ENCODE peak calls at places on chromosomes 12 and 14, in six cellular contexts. One of them, this sample, is unnamed.
A peak's percentile ranks its signal among the peaks of the same experiment; 100 is the strongest.

GRCh38 chr12:112992541-112993398 is 14.5 kb downstream of the OAS2 start:
- DNase-seq in tibial nerve: peak; percentile 18
- DNase-seq in glutamatergic neuron: peak; percentile 71
- DNase-seq in GM23338: peak; percentile 84
- DNase-seq in esophagus squamous epithelium: no peak
- DNase-seq in thoracic aorta: no peak
- DNase-seq in this sample: peak; percentile 15

GRCh38 chr12:122203968-122204828 is 689 bp downstream of the B3GNT4 start:
- DNase-seq in tibial nerve: no peak
- DNase-seq in glutamatergic neuron: peak; percentile 54
- DNase-seq in GM23338: peak; percentile 48
- DNase-seq in esophagus squamous epithelium: no peak
- DNase-seq in thoracic aorta: no peak
- DNase-seq in this sample: no peak

GRCh38 chr12:19035552-19035951 is 94.0 kb upstream of the PLEKHA5 start:
- DNase-seq in tibial nerve: no peak
- DNase-seq in glutamatergic neuron: no peak
- DNase-seq in GM23338: no peak
- DNase-seq in esophagus squamous epithelium: no peak
- DNase-seq in thoracic aorta: no peak
- DNase-seq in this sample: no peak

GRCh38 chr12:59088673-59089072 is 168.4 kb upstream of the LRIG3 start:
- DNase-seq in tibial nerve: no peak
- DNase-seq in glutamatergic neuron: no peak
- DNase-seq in GM23338: peak; percentile 20
- DNase-seq in esophagus squamous epithelium: no peak
- DNase-seq in thoracic aorta: no peak
- DNase-seq in this sample: no peak

GRCh38 chr12:12327802-12328201 is 22.2 kb downstream of the MANSC1 start:
- DNase-seq in tibial nerve: no peak
- DNase-seq in glutamatergic neuron: no peak
- DNase-seq in GM23338: peak; percentile 88
- DNase-seq in esophagus squamous epithelium: no peak
- DNase-seq in thoracic aorta: no peak
- DNase-seq in this sample: no peak

GRCh38 chr12:20132818-20133217 is 235.5 kb upstream of the PDE3A start:
- DNase-seq in tibial nerve: no peak
- DNase-seq in glutamatergic neuron: no peak
- DNase-seq in GM23338: peak; percentile 8
- DNase-seq in esophagus squamous epithelium: no peak
- DNase-seq in thoracic aorta: no peak
- DNase-seq in this sample: no peak

GRCh38 chr14:92121670-92122350 is at the start of the genes CPSF2 and NDUFB1:
- DNase-seq in tibial nerve: peak; percentile 52
- DNase-seq in glutamatergic neuron: peak; percentile 88
- DNase-seq in GM23338: peak; percentile 88
- DNase-seq in esophagus squamous epithelium: peak; percentile 43
- DNase-seq in thoracic aorta: peak; percentile 31
- DNase-seq in this sample: peak; percentile 66

GRCh38 chr12:48105321-48105866 is 485 bp downstream of the SENP1 start:
- DNase-seq in tibial nerve: no peak
- DNase-seq in glutamatergic neuron: no peak
- DNase-seq in GM23338: peak; percentile 19
- DNase-seq in esophagus squamous epithelium: no peak
- DNase-seq in thoracic aorta: no peak
- DNase-seq in this sample: no peak

GRCh38 chr14:102786758-102787157 is 9.5 kb downstream of the TRAF3 start:
- DNase-seq in tibial nerve: no peak
- DNase-seq in glutamatergic neuron: no peak
- DNase-seq in GM23338: no peak
- DNase-seq in esophagus squamous epithelium: no peak
- DNase-seq in thoracic aorta: no peak
- DNase-seq in this sample: no peak

GRCh38 chr12:3236345-3237153 is 159.4 kb downstream of the TSPAN9 start:
- DNase-seq in tibial nerve: no peak
- DNase-seq in glutamatergic neuron: no peak
- DNase-seq in GM23338: peak; percentile 74
- DNase-seq in esophagus squamous epithelium: no peak
- DNase-seq in thoracic aorta: no peak
- DNase-seq in this sample: no peak

GRCh38 chr12:46404225-46404631 is 31.7 kb upstream of the SLC38A2 start:
- DNase-seq in tibial nerve: no peak
- DNase-seq in glutamatergic neuron: no peak
- DNase-seq in GM23338: no peak
- DNase-seq in esophagus squamous epithelium: no peak
- DNase-seq in thoracic aorta: no peak
- DNase-seq in this sample: no peak

GRCh38 chr12:95323204-95323603 is 105.6 kb downstream of the VEZT start:
- DNase-seq in tibial nerve: no peak
- DNase-seq in glutamatergic neuron: no peak
- DNase-seq in GM23338: no peak
- DNase-seq in esophagus squamous epithelium: no peak
- DNase-seq in thoracic aorta: no peak
- DNase-seq in this sample: no peak

GRCh38 chr14:72830786-72831583 is 62.9 kb downstream of the DPF3 start:
- DNase-seq in tibial nerve: no peak
- DNase-seq in glutamatergic neuron: no peak
- DNase-seq in GM23338: peak; percentile 58
- DNase-seq in esophagus squamous epithelium: no peak
- DNase-seq in thoracic aorta: no peak
- DNase-seq in this sample: no peak

GRCh38 chr14:100372357-100373048 is 49.4 kb downstream of the SLC25A47 start:
- DNase-seq in tibial nerve: no peak
- DNase-seq in glutamatergic neuron: no peak
- DNase-seq in GM23338: no peak
- DNase-seq in esophagus squamous epithelium: no peak
- DNase-seq in thoracic aorta: no peak
- DNase-seq in this sample: no peak

GRCh38 chr12:28568083-28568482 is 377.8 kb downstream of the CCDC91 start:
- DNase-seq in tibial nerve: no peak
- DNase-seq in glutamatergic neuron: no peak
- DNase-seq in GM23338: no peak
- DNase-seq in esophagus squamous epithelium: no peak
- DNase-seq in thoracic aorta: no peak
- DNase-seq in this sample: no peak

GRCh38 chr14:57884175-57884574 is 18.3 kb upstream of the SLC35F4 start:
- DNase-seq in tibial nerve: no peak
- DNase-seq in glutamatergic neuron: no peak
- DNase-seq in GM23338: no peak
- DNase-seq in esophagus squamous epithelium: no peak
- DNase-seq in thoracic aorta: no peak
- DNase-seq in this sample: no peak
- TF ChIP-seq CTCF in tibial nerve: no peak
- TF ChIP-seq CTCF in glutamatergic neuron: peak; percentile 61
- TF ChIP-seq CTCF in GM23338: no peak
- TF ChIP-seq CTCF in esophagus squamous epithelium: no peak
- TF ChIP-seq CTCF in thoracic aorta: no peak
- TF ChIP-seq CTCF in this sample: peak; percentile 26

GRCh38 chr12:102120886-102121285 is 903 bp downstream of the PARPBP start:
- DNase-seq in tibial nerve: no peak
- DNase-seq in glutamatergic neuron: no peak
- DNase-seq in GM23338: peak; percentile 25
- DNase-seq in esophagus squamous epithelium: no peak
- DNase-seq in thoracic aorta: no peak
- DNase-seq in this sample: no peak

GRCh38 chr12:102116392-102116791 is 3.5 kb downstream of the NUP37 start:
- DNase-seq in tibial nerve: no peak
- DNase-seq in glutamatergic neuron: no peak
- DNase-seq in GM23338: no peak
- DNase-seq in esophagus squamous epithelium: no peak
- DNase-seq in thoracic aorta: no peak
- DNase-seq in this sample: no peak

GRCh38 chr12:102120564-102120873 is 536 bp downstream of the PARPBP start:
- DNase-seq in tibial nerve: no peak
- DNase-seq in glutamatergic neuron: no peak
- DNase-seq in GM23338: no peak
- DNase-seq in esophagus squamous epithelium: no peak
- DNase-seq in thoracic aorta: no peak
- DNase-seq in this sample: no peak

GRCh38 chr12:102118874-102119273 is 1.0 kb downstream of the NUP37 start:
- DNase-seq in tibial nerve: no peak
- DNase-seq in glutamatergic neuron: no peak
- DNase-seq in GM23338: no peak
- DNase-seq in esophagus squamous epithelium: no peak
- DNase-seq in thoracic aorta: no peak
- DNase-seq in this sample: no peak

GRCh38 chr12:102119674-102120563 is at the start of the genes NUP37 and PARPBP:
- DNase-seq in tibial nerve: peak; percentile 74
- DNase-seq in glutamatergic neuron: peak; percentile 96
- DNase-seq in GM23338: peak; percentile 95
- DNase-seq in esophagus squamous epithelium: peak; percentile 45
- DNase-seq in thoracic aorta: peak; percentile 55
- DNase-seq in this sample: peak; percentile 83
- TF ChIP-seq CTCF in tibial nerve: no peak
- TF ChIP-seq CTCF in glutamatergic neuron: no peak
- TF ChIP-seq CTCF in GM23338: no peak
- TF ChIP-seq CTCF in esophagus squamous epithelium: no peak
- TF ChIP-seq CTCF in thoracic aorta: no peak
- TF ChIP-seq CTCF in this sample: peak; percentile 16

GRCh38 chr12:110338754-110339153 is 57.7 kb downstream of the ATP2A2 start:
- DNase-seq in tibial nerve: no peak
- DNase-seq in glutamatergic neuron: no peak
- DNase-seq in GM23338: peak; percentile 26
- DNase-seq in esophagus squamous epithelium: no peak
- DNase-seq in thoracic aorta: no peak
- DNase-seq in this sample: no peak
- TF ChIP-seq CTCF in tibial nerve: no peak
- TF ChIP-seq CTCF in glutamatergic neuron: peak; percentile 17
- TF ChIP-seq CTCF in GM23338: no peak
- TF ChIP-seq CTCF in esophagus squamous epithelium: peak; percentile 7
- TF ChIP-seq CTCF in thoracic aorta: no peak
- TF ChIP-seq CTCF in this sample: peak; percentile 15

GRCh38 chr14:37340353-37340752 is 142.6 kb downstream of the MIPOL1 start:
- DNase-seq in tibial nerve: no peak
- DNase-seq in glutamatergic neuron: no peak
- DNase-seq in GM23338: peak; percentile 20
- DNase-seq in esophagus squamous epithelium: no peak
- DNase-seq in thoracic aorta: no peak
- DNase-seq in this sample: no peak
- TF ChIP-seq CTCF in tibial nerve: no peak
- TF ChIP-seq CTCF in glutamatergic neuron: no peak
- TF ChIP-seq CTCF in GM23338: peak; percentile 38
- TF ChIP-seq CTCF in esophagus squamous epithelium: peak; percentile 13
- TF ChIP-seq CTCF in thoracic aorta: no peak
- TF ChIP-seq CTCF in this sample: peak; percentile 12

GRCh38 chr12:90984114-90984513 is 20.7 kb downstream of the EPYC start:
- DNase-seq in tibial nerve: no peak
- DNase-seq in glutamatergic neuron: no peak
- DNase-seq in GM23338: peak; percentile 53
- DNase-seq in esophagus squamous epithelium: no peak
- DNase-seq in thoracic aorta: no peak
- DNase-seq in this sample: no peak

GRCh38 chr12:90989617-90990232 is 15.0 kb downstream of the EPYC start:
- DNase-seq in tibial nerve: no peak
- DNase-seq in glutamatergic neuron: no peak
- DNase-seq in GM23338: no peak
- DNase-seq in esophagus squamous epithelium: no peak
- DNase-seq in thoracic aorta: no peak
- DNase-seq in this sample: no peak

GRCh38 chr12:90987101-90987500 is 17.7 kb downstream of the EPYC start:
- DNase-seq in tibial nerve: no peak
- DNase-seq in glutamatergic neuron: no peak
- DNase-seq in GM23338: no peak
- DNase-seq in esophagus squamous epithelium: no peak
- DNase-seq in thoracic aorta: no peak
- DNase-seq in this sample: no peak

GRCh38 chr12:90991952-90992465 is 12.8 kb downstream of the EPYC start:
- DNase-seq in tibial nerve: no peak
- DNase-seq in glutamatergic neuron: no peak
- DNase-seq in GM23338: no peak
- DNase-seq in esophagus squamous epithelium: no peak
- DNase-seq in thoracic aorta: no peak
- DNase-seq in this sample: no peak

DNA sequence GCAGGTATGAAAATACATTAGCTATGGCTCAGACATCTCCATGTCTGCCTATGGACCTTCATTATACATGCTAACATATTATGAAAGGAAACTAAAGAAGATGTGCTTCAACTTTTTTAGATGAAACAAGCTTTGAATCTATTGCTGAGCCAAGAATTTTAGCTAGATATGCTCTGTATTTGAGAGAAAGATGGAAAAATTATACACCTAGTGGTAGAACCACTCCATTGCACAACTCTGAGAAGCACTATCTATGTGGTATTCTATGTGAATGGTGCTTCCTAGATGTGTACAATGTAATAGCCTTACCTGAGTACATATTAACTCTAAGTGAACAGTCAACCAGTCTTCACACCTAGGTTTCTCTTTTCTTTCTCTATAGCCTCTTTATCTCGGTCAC is 17.3 kb downstream of the EPYC start:
- DNase-seq in tibial nerve: no peak
- DNase-seq in glutamatergic neuron: no peak
- DNase-seq in GM23338: no peak
- DNase-seq in esophagus squamous epithelium: no peak
- DNase-seq in thoracic aorta: no peak
- DNase-seq in this sample: no peak
- TF ChIP-seq CTCF in tibial nerve: no peak
- TF ChIP-seq CTCF in glutamatergic neuron: peak; percentile 53
- TF ChIP-seq CTCF in GM23338: no peak
- TF ChIP-seq CTCF in esophagus squamous epithelium: no peak
- TF ChIP-seq CTCF in thoracic aorta: no peak
- TF ChIP-seq CTCF in this sample: peak; percentile 29

GRCh38 chr12:99390707-99391106 is 256.8 kb upstream of the GARIN6 start:
- DNase-seq in tibial nerve: no peak
- DNase-seq in glutamatergic neuron: peak; percentile 70
- DNase-seq in GM23338: peak; percentile 78
- DNase-seq in esophagus squamous epithelium: no peak
- DNase-seq in thoracic aorta: no peak
- DNase-seq in this sample: no peak
- TF ChIP-seq CTCF in tibial nerve: no peak
- TF ChIP-seq CTCF in glutamatergic neuron: peak; percentile 73
- TF ChIP-seq CTCF in GM23338: peak; percentile 81
- TF ChIP-seq CTCF in esophagus squamous epithelium: no peak
- TF ChIP-seq CTCF in thoracic aorta: peak; percentile 20
- TF ChIP-seq CTCF in this sample: peak; percentile 45

This sample was measured in progenitor cell of endocrine pancreas.